ENCODE peak calls at places on chromosomes 4 and X, in four cellular contexts. O, D, Z and Y are unnamed samples.

GRCh38 chr4:184167576-184167975 is 50.1 kb downstream of the ENPP6 start:
- DNase-seq in O (no peak), D (no peak), Z (no peak), Y (peak)

GRCh38 chr4:69522554-69522953 is 26.8 kb upstream of the UGT2B4 start:
- DNase-seq in O (no peak), D (no peak), Z (no peak), Y (no peak)

GRCh38 chrX:120380699-120381098 is 18.8 kb downstream of the ATP1B4 start:
- DNase-seq in O (peak), D (peak), Z (no peak), Y (no peak)

GRCh38 chr4:76897522-76898384 is at the start of gene SOWAHB:
- DNase-seq in O (peak), D (no peak), Z (no peak), Y (peak)

GRCh38 chrX:65677954-65678469 is 10.6 kb downstream of the MSN start:
- DNase-seq in O (no peak), D (no peak), Z (no peak), Y (no peak)

GRCh38 chr4:5812506-5813229 is 80.2 kb downstream of the CRMP1 start:
- DNase-seq in O (peak), D (peak), Z (peak), Y (peak)

GRCh38 chrX:104156630-104157529 is at the start of gene SLC25A53:
- DNase-seq in O (peak), D (peak), Z (peak), Y (no peak)

GRCh38 chr4:152166567-152166966 is 369.3 kb downstream of the FBXW7 start:
- DNase-seq in O (peak), D (peak), Z (peak), Y (no peak)

GRCh38 chr4:8412288-8412687 is 28.2 kb downstream of the ACOX3 start:
- DNase-seq in O (no peak), D (no peak), Z (no peak), Y (no peak)

GRCh38 chr4:87060957-87061356 is 126.1 kb downstream of the AFF1 start:
- DNase-seq in O (no peak), D (no peak), Z (no peak), Y (no peak)

GRCh38 chr4:137608085-137608484 is 75.8 kb upstream of the PCDH18 start:
- DNase-seq in O (no peak), D (no peak), Z (no peak), Y (no peak)

GRCh38 chrX:39815621-39816020 is 282.1 kb downstream of the BCOR start:
- DNase-seq in O (no peak), D (peak), Z (peak), Y (no peak)

GRCh38 chrX:95058815-95059214 is 1384.8 kb downstream of the FAM133A start:
- DNase-seq in O (no peak), D (no peak), Z (no peak), Y (no peak)

GRCh38 chrX:10617964-10618342 is 2.4 kb downstream of the MID1 start:
- DNase-seq in O (no peak), D (no peak), Z (no peak), Y (no peak)

GRCh38 chr4:98793658-98794057 is 135.2 kb upstream of the TSPAN5 start:
- DNase-seq in O (no peak), D (no peak), Z (no peak), Y (no peak)

GRCh38 chr4:88817740-88818139 is 120.1 kb upstream of the NAP1L5 start:
- DNase-seq in O (no peak), D (no peak), Z (no peak), Y (no peak)

GRCh38 chr4:171390626-171391025 is 422.6 kb upstream of the GALNTL6 start:
- DNase-seq in O (no peak), D (no peak), Z (no peak), Y (no peak)

GRCh38 chr4:155603360-155603891 is 63.2 kb upstream of the GUCY1A1 start:
- DNase-seq in O (no peak), D (no peak), Z (no peak), Y (no peak)

GRCh38 chr4:85419103-85419502 is 55.8 kb upstream of the ARHGAP24 start:
- DNase-seq in O (no peak), D (no peak), Z (no peak), Y (no peak)

GRCh38 chr4:113636877-113637276 is 124.7 kb downstream of the CAMK2D start:
- DNase-seq in O (no peak), D (peak), Z (peak), Y (no peak)

GRCh38 chrX:100649550-100650356 is 5.8 kb downstream of the SRPX2 start:
- DNase-seq in O (peak), D (peak), Z (no peak), Y (no peak)

GRCh38 chrX:63755892-63756291 is 29.1 kb downstream of the ARHGEF9 start:
- DNase-seq in O (no peak), D (no peak), Z (no peak), Y (no peak)

GRCh38 chrX:63765692-63766091 is 19.3 kb downstream of the ARHGEF9 start:
- DNase-seq in O (no peak), D (no peak), Z (no peak), Y (no peak)

GRCh38 chrX:63764946-63765345 is 20.1 kb downstream of the ARHGEF9 start:
- DNase-seq in O (no peak), D (no peak), Z (no peak), Y (no peak)

DNA sequence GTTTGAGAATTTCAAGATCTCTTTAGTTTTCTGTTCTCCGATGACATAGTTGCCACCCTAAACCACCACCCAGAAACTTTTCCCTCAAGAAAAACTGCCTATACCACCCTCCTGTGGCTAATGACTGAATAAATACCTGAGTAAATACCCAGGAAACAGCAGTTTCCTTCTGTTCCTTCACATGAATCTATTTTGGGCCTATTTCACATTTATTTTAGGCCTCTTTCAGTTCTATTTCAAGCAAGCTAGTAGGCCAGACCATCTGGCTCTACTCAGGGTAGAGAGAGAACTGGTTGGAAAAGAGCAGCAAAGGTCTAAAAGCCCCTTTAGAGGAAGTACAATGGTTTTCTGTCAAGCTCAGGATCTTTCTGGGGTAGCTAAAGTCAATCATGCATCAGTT is 23.4 kb downstream of the ARHGEF9 start:
- DNase-seq in O (no peak), D (no peak), Z (no peak), Y (no peak)
- TF ChIP-seq CTCF in O (no peak), D (no peak), Z (no peak), Y (no peak)

DNA sequence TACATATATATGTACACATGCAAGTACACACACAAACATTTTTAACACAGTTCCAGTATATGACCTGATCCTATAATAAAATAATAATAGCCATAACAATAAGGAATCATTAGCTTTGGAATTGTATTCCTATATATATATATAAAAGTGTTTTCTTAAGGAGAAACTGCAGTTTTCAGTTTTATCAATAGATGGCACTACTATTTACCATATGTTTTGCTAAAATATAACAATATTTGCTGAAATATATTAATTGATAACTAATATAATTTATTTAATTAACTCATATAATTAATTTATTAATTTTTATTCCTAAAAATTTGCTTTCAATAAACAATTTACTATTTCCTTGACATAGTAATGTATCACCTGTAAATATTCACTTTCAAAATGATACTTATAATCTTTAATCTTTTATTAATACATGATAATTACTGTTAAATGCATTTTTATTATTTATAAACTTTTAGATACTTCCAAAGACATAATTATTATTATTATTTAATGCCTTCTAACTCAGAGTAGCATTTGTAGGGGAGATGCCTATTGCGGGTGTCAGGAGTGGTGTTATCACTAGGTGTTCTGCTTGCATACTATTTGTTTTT is 599.5 kb downstream of the FSTL5 start:
- DNase-seq in O (no peak), D (peak), Z (no peak), Y (no peak)
- TF ChIP-seq CTCF in O (peak), D (no peak), Z (no peak), Y (peak)

GRCh38 chrX:8971116-8971515 is 62.8 kb downstream of the FAM9B start:
- DNase-seq in O (no peak), D (peak), Z (no peak), Y (no peak)
- TF ChIP-seq CTCF in O (no peak), D (no peak), Z (no peak), Y (peak)

DNA sequence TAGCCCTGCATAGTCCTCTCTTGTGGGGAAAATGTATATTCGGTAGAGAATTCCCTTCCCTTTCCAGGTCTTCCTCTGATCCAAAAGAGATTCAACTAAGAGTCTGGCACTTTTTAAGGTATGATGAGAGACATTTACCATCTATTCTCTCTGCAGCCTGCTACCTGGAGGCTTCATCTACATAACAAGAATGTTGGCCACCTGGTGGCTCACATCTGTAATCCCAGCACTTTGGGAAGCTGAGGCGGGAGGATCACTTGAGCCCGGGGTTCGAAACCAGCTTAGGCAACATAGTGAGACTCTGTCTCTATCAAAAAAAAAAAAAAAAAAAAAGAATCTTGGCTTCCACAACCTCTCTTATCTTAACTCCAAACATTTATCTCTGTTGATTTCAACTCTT is 40.4 kb upstream of the NOCT start:
- DNase-seq in O (no peak), D (no peak), Z (no peak), Y (no peak)
- TF ChIP-seq CTCF in O (peak), D (no peak), Z (no peak), Y (no peak)